ENCODE peak calls at places on chromosome 13, in nine cellular contexts. B, F, W, D, N, S, X, K and Y are unnamed samples. For H3K4me1, the result is how much of the 10 kb centered on the place peaks cover.

GRCh38 chr13:36101157-36101556 is 30.0 kb downstream of the DCLK1 start:
- DNase-seq in W (no peak), F (no peak), N (no peak), S (no peak), B (no peak), K (no peak), D (no peak), X (no peak), Y (no peak)

GRCh38 chr13:98775844-98776598 is 23.5 kb upstream of the SLC15A1 start:
- DNase-seq in N (no peak), F (no peak), S (no peak), D (no peak), W (peak), B (no peak), K (no peak), X (peak), Y (no peak)

GRCh38 chr13:37647038-37647650 is 48.6 kb upstream of the POSTN start:
- DNase-seq in B (no peak), D (peak), W (no peak), S (no peak), X (peak), K (no peak), F (no peak), N (no peak), Y (no peak)

GRCh38 chr13:100128373-100128772 is 39.5 kb downstream of the PCCA start:
- DNase-seq in F (no peak), K (no peak), W (peak), D (no peak), S (no peak), N (no peak), X (peak), B (peak), Y (no peak)

GRCh38 chr13:57582032-57582431 is 49.5 kb upstream of the PCDH17 start:
- DNase-seq in D (no peak), W (peak), F (no peak), S (no peak), X (no peak), B (no peak), K (peak), N (no peak), Y (peak)

GRCh38 chr13:112102243-112102642 is 35.3 kb downstream of the SOX1 start:
- DNase-seq in N (no peak), K (peak), F (no peak), W (peak), S (no peak), X (no peak), D (no peak), B (no peak), Y (no peak)

GRCh38 chr13:27455331-27455855 is 5.0 kb upstream of the MTIF3 start:
- DNase-seq in S (no peak), D (no peak), K (no peak), W (no peak), N (no peak), B (no peak), X (no peak), F (no peak), Y (no peak)

GRCh38 chr13:27921421-27921960 is 1.7 kb downstream of the PDX1 start:
- DNase-seq in W (no peak), S (no peak), D (no peak), K (no peak), N (no peak), B (no peak), F (no peak), X (no peak), Y (no peak)

GRCh38 chr13:24075137-24075975 is 85.2 kb upstream of the SPATA13 start:
- DNase-seq in X (no peak), D (no peak), F (no peak), N (no peak), K (no peak), B (peak), W (peak), S (no peak), Y (no peak)

GRCh38 chr13:53200498-53201453 is 172.2 kb downstream of the OLFM4 start:
- DNase-seq in W (no peak), X (peak), F (no peak), B (peak), K (peak), D (peak), N (peak), S (peak), Y (peak)

GRCh38 chr13:95485045-95485517 is 67.4 kb upstream of the CLDN10 start:
- DNase-seq in X (peak), K (no peak), N (no peak), W (peak), D (peak), B (no peak), F (no peak), S (no peak), Y (no peak)

GRCh38 chr13:23928985-23929384 is 31.7 kb upstream of the C1QTNF9B start:
- DNase-seq in W (no peak), K (no peak), B (no peak), D (peak), S (no peak), N (no peak), F (no peak), X (peak), Y (no peak)

GRCh38 chr13:50226515-50227147 is 211.4 kb downstream of the KCNRG start:
- DNase-seq in F (no peak), D (no peak), N (no peak), B (no peak), X (no peak), W (no peak), S (no peak), K (no peak), Y (no peak)

GRCh38 chr13:35140831-35141230 is 198.8 kb downstream of the NBEA start:
- DNase-seq in B (no peak), S (no peak), F (no peak), X (no peak), D (no peak), K (no peak), W (no peak), N (no peak), Y (no peak)

GRCh38 chr13:46172531-46172991 is 9.4 kb downstream of the LCP1 start:
- DNase-seq in D (no peak), S (peak), N (no peak), X (no peak), B (no peak), W (no peak), F (no peak), K (no peak), Y (no peak)

GRCh38 chr13:60334310-60334709 is 62.7 kb upstream of the TDRD3 start:
- DNase-seq in X (no peak), B (no peak), K (no peak), W (no peak), F (no peak), S (no peak), N (no peak), D (no peak), Y (no peak)

GRCh38 chr13:77729502-77730221 is 32.2 kb downstream of the SLAIN1 start:
- DNase-seq in D (no peak), S (no peak), B (no peak), F (no peak), K (no peak), N (no peak), X (no peak), W (no peak), Y (no peak)

GRCh38 chr13:32905063-32905863 is 111.0 kb upstream of the KL start:
- DNase-seq in B (no peak), X (peak), W (no peak), K (no peak), N (no peak), F (no peak), D (no peak), S (no peak), Y (no peak)

GRCh38 chr13:112603641-112604220 is 15.8 kb upstream of the TUBGCP3 start:
- DNase-seq in X (peak), S (no peak), D (peak), K (no peak), F (no peak), W (no peak), B (no peak), N (no peak), Y (peak)

GRCh38 chr13:33218020-33218419 is 67.5 kb downstream of the STARD13 start:
- DNase-seq in K (no peak), X (peak), S (no peak), D (peak), W (peak), N (no peak), F (no peak), B (no peak), Y (no peak)

GRCh38 chr13:32894589-32895001 is 121.6 kb upstream of the KL start:
- DNase-seq in F (no peak), S (no peak), K (no peak), N (no peak), D (peak), W (no peak), B (no peak), X (peak), Y (no peak)

GRCh38 chr13:95275322-95276118 is 25.7 kb downstream of the ABCC4 start:
- DNase-seq in D (peak), N (no peak), B (no peak), S (no peak), W (peak), K (no peak), F (no peak), X (peak), Y (no peak)

GRCh38 chr13:100392709-100393630 is 195.6 kb downstream of the GGACT start:
- DNase-seq in B (peak), S (peak), X (peak), D (peak), K (peak), F (peak), W (peak), N (peak), Y (peak)

GRCh38 chr13:27556109-27556508 is 64.2 kb downstream of the LNX2 start:
- DNase-seq in N (no peak), K (peak), B (peak), X (peak), S (no peak), F (no peak), D (peak), W (no peak), Y (peak)

GRCh38 chr13:98214707-98215106 is 37.6 kb upstream of the RNF113B start:
- DNase-seq in D (no peak), N (no peak), F (peak), S (no peak), X (no peak), K (no peak), W (no peak), B (peak), Y (no peak)

GRCh38 chr13:28268800-28269223 is 130.5 kb downstream of the PAN3 start:
- DNase-seq in F (no peak), B (no peak), S (no peak), K (no peak), N (no peak), X (no peak), D (no peak), W (no peak), Y (no peak)

GRCh38 chr13:24148414-24149305 is 11.9 kb upstream of the SPATA13 start:
- DNase-seq in S (no peak), X (peak), K (no peak), N (peak), F (peak), B (peak), D (peak), W (peak), Y (peak)

GRCh38 chr13:114219406-114219805 is 15.3 kb upstream of the CDC16 start:
- DNase-seq in D (peak), B (no peak), N (no peak), S (no peak), X (no peak), K (no peak), F (no peak), W (no peak), Y (no peak)

DNA sequence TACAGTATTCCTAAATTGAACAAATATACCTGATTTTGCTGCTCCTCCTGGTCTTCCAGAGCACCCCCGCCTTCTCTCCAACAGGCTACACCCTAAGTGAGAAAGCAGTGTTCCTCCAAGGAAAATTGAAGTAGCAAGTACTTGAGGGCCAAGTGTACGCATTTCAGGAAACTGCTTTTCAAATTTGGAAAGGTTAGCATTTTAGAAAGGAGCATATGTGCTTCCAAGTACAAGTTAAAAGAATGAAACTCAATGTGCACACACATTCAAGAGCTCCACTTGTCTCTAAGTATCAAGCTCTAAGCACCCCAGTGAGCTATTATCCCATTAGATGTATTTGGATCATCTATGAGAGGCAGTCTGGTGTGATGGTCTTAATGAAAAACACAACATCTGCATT is 25.8 kb downstream of the LHFPL6 start:
- DNase-seq in N (no peak), X (no peak), W (no peak), K (no peak), D (no peak), F (no peak), B (no peak), S (no peak), Y (no peak)
- H3K4me1 ChIP-seq in N (under half), X (under half), W (under half), K (under half), D (under half), F (under half), B (under half), S (under half), Y (under half)

DNA sequence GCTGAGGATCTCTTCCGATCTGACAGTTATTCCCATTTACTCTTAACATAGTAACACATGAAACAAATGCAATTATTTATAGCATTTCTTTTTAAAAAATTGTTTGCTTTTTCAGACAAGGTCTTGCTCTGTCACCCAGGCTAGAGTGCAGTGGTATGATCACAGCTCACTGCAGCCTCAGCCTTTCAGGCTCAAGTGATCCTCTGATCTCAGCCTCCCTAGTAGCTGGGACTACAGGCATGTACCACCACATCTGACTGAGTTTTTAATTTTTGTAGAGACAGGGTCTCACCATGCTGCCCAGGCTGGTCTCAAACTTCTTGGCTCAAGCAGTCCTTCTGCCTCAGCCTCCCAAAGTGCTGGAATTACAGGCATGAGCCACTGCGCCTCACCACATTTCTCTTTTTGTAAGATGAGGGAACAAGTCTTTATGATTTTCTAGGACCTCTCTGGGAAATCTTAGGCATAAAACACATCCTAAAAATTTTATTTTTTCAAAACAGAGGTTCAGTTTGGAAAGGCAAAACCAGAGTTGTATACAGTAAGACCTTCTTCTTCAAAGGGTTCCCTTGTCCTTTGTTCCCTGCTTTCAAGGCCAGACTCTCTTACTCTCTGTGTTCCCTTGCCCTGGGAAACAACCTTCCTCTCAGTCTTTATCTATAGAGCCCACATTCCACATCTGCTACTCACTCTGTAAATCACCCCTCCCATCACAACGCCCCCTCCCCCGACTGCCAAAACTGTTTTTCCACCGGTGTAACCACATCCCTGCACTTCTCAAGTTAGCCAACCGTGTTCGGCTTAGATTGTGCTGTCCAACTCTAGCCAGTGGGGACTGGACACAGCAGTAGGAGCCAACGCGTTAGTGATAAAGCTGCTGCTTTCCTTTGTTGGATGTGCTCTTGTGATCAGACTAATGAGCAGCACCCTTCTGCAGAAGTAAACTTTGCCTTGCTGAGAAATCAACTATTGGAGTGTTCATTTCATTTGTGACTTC is 56.2 kb downstream of the DHRS12 start:
- DNase-seq in X (no peak), N (no peak), D (no peak), S (no peak), B (no peak), W (peak), K (no peak), F (no peak), Y (no peak)
- H3K4me1 ChIP-seq in X (under half), N (under half), D (under half), S (under half), B (under half), W (under half), K (under half), F (under half), Y (under half)

GRCh38 chr13:30847697-30848307 is 58.3 kb upstream of the MEDAG start:
- DNase-seq in W (no peak), F (no peak), X (peak), D (peak), B (no peak), N (no peak), S (no peak), K (no peak), Y (no peak)
- H3K4me1 ChIP-seq in W (half or more), F (under half), X (under half), D (under half), B (under half), N (under half), S (under half), K (under half), Y (under half)

GRCh38 chr13:79402679-79403078 is 3.4 kb downstream of the RBM26 start:
- DNase-seq in N (no peak), K (no peak), F (no peak), W (no peak), S (no peak), D (no peak), X (no peak), B (no peak), Y (no peak)
- H3K4me1 ChIP-seq in N (half or more), K (half or more), F (under half), W (half or more), S (under half), D (under half), X (under half), B (half or more), Y (under half)

GRCh38 chr13:21045101-21045500 is 16.3 kb downstream of the LATS2 start:
- DNase-seq in W (no peak), X (no peak), S (no peak), B (no peak), D (no peak), N (no peak), F (no peak), K (no peak), Y (no peak)
- H3K4me1 ChIP-seq in W (under half), X (under half), S (under half), B (under half), D (under half), N (half or more), F (under half), K (half or more), Y (under half)

GRCh38 chr13:110556224-110556606 is 5.3 kb downstream of the RAB20 start:
- DNase-seq in S (no peak), N (no peak), D (no peak), X (no peak), W (no peak), B (no peak), F (no peak), K (peak), Y (no peak)
- H3K4me1 ChIP-seq in S (under half), N (under half), D (under half), X (under half), W (half or more), B (half or more), F (under half), K (under half), Y (under half)